ENCODE peak calls at places on chromosome 18, in eight cellular contexts. Z is WTC11; A is putamen; W is GM10248; C is stimulated activated CD4-positive, alpha-beta T cell treated with anti-CD3 and anti-CD28 coated beads, TNF-alpha, amount 100 ng/mL, for 1 hour; G is stimulated activated CD8-positive, alpha-beta memory T cell treated with anti-CD3 and anti-CD28 coated beads, Interleukin-7, amount 100 ng/mL, for 1 hour; V is endothelial cell; Q is activated CD4-positive, CD25-positive, alpha-beta regulatory T cell treated with anti-CD3 and anti-CD28 coated beads, Interleukin-2, amount 50 U/mL, for 72 hours. J is an unnamed sample.

GRCh38 chr18:37483221-37483971 is 82.2 kb downstream of the CELF4 start:
- DNase-seq in Z (peak), A (no peak), W (no peak), C (no peak), G (no peak), V (peak), Q (no peak), J (peak)

GRCh38 chr18:12520442-12520992 is 112.8 kb downstream of the PRELID3A start:
- DNase-seq in Z (no peak), A (no peak), W (no peak), C (no peak), G (no peak), V (no peak), Q (no peak), J (no peak)

GRCh38 chr18:76679259-76679658 is 143.1 kb upstream of the ZNF236 start:
- DNase-seq in Z (peak), A (no peak), W (no peak), C (no peak), G (no peak), V (no peak), Q (no peak), J (peak)

GRCh38 chr18:10164241-10165160 is 250.7 kb downstream of the VAPA start:
- DNase-seq in Z (no peak), A (no peak), W (no peak), C (no peak), G (no peak), V (no peak), Q (no peak), J (no peak)

GRCh38 chr18:79873449-79874110 is 75.8 kb downstream of the KCNG2 start:
- DNase-seq in Z (no peak), A (no peak), W (no peak), C (no peak), G (no peak), V (no peak), Q (no peak), J (no peak)

GRCh38 chr18:76875390-76876330 is 53.3 kb downstream of the ZNF236 start:
- DNase-seq in Z (peak), A (no peak), W (peak), C (no peak), G (no peak), V (peak), Q (no peak), J (peak)

GRCh38 chr18:21704603-21705364 is at the start of gene ABHD3:
- DNase-seq in Z (peak), A (peak), W (peak), C (peak), G (peak), V (peak), Q (peak), J (peak)

GRCh38 chr18:24346254-24346653 is 51.4 kb downstream of the OSBPL1A start:
- DNase-seq in Z (no peak), A (no peak), W (no peak), C (no peak), G (no peak), V (no peak), Q (no peak), J (no peak)

GRCh38 chr18:45850021-45850420 is 24.5 kb downstream of the SIGLEC15 start:
- DNase-seq in Z (peak), A (no peak), W (no peak), C (no peak), G (no peak), V (no peak), Q (no peak), J (peak)

GRCh38 chr18:3151379-3152264 is 68.1 kb downstream of the MYOM1 start:
- DNase-seq in Z (no peak), A (peak), W (peak), C (no peak), G (no peak), V (no peak), Q (no peak), J (peak)

J was measured in HEK293T.